ENCODE peak calls at places on chromosomes 16 and 17, in ten cellular contexts. O, B, T, F, J, D, G, M, Y and W are unnamed samples.

GRCh38 chr17:2128011-2128410 is 73.1 kb downstream of the HIC1 start:
- DNase-seq in T (no peak), J (no peak), Y (no peak), G (no peak), M (no peak), O (no peak), B (no peak), D (no peak), F (no peak), W (no peak)

GRCh38 chr16:1042776-1043349 is 29.7 kb upstream of the SSTR5 start:
- DNase-seq in F (no peak), D (no peak), T (no peak), O (no peak), J (no peak), B (no peak), G (no peak), M (no peak), Y (no peak), W (peak)

GRCh38 chr17:40024901-40025300 is 9.7 kb downstream of the CSF3 start:
- DNase-seq in F (no peak), Y (no peak), D (no peak), T (no peak), J (no peak), G (no peak), B (no peak), M (no peak), O (no peak), W (no peak)

GRCh38 chr17:67831268-67831667 is 6.0 kb downstream of the BPTF start:
- DNase-seq in D (no peak), F (no peak), T (no peak), J (no peak), O (no peak), Y (no peak), M (no peak), G (no peak), B (no peak), W (no peak)

GRCh38 chr17:48322060-48322459 is 108.0 kb downstream of the SKAP1 start:
- DNase-seq in J (no peak), O (no peak), B (no peak), M (no peak), Y (no peak), G (no peak), D (no peak), T (no peak), F (peak), W (no peak)

GRCh38 chr17:77330602-77331081 is 189.9 kb downstream of the SEC14L1 start:
- DNase-seq in M (no peak), F (no peak), G (no peak), T (no peak), Y (no peak), O (peak), B (no peak), D (no peak), J (peak), W (no peak)

GRCh38 chr16:66248096-66248495 is 118.4 kb upstream of the CDH5 start:
- DNase-seq in D (no peak), J (peak), O (no peak), F (no peak), M (no peak), B (no peak), T (no peak), Y (no peak), G (no peak), W (peak)

GRCh38 chr17:40224707-40225092 is 5.6 kb downstream of the WIPF2 start:
- DNase-seq in B (no peak), G (no peak), O (no peak), Y (no peak), F (no peak), M (no peak), T (no peak), J (no peak), D (no peak), W (no peak)

GRCh38 chr17:74380959-74381808 is 13.9 kb downstream of the GPR142 start:
- DNase-seq in G (no peak), T (no peak), M (no peak), O (no peak), Y (no peak), F (no peak), B (no peak), D (no peak), J (no peak), W (no peak)

GRCh38 chr16:88380619-88381018 is 2.1 kb upstream of the ZNF469 start:
- DNase-seq in G (no peak), B (no peak), M (no peak), O (no peak), J (no peak), T (no peak), Y (no peak), D (no peak), F (no peak), W (no peak)